ENCODE peak calls at places on chromosomes 1 and 21, in eight cellular contexts. One of them, this sample, is unnamed.

GRCh38 chr1:197178998-197179397 is 32.5 kb upstream of the ASPM start:
- DNase-seq in stomach: no peak
- DNase-seq in HepG2: peak; percentile 23
- DNase-seq in sigmoid colon: no peak
- DNase-seq in transverse colon: no peak
- DNase-seq in upper lobe of left lung: no peak
- DNase-seq in H1: no peak
- DNase-seq in K562: no peak
- DNase-seq in this sample: no peak

GRCh38 chr1:157399984-157400382 is 152.3 kb downstream of the FCRL5 start:
- DNase-seq in stomach: no peak
- DNase-seq in HepG2: peak; percentile 10
- DNase-seq in sigmoid colon: no peak
- DNase-seq in transverse colon: no peak
- DNase-seq in upper lobe of left lung: no peak
- DNase-seq in H1: no peak
- DNase-seq in K562: no peak
- DNase-seq in this sample: no peak

GRCh38 chr21:45482899-45483821 is 59.1 kb downstream of the SLC19A1 start:
- DNase-seq in stomach: no peak
- DNase-seq in HepG2: no peak
- DNase-seq in sigmoid colon: no peak
- DNase-seq in transverse colon: no peak
- DNase-seq in upper lobe of left lung: peak; percentile 73
- DNase-seq in H1: no peak
- DNase-seq in K562: no peak
- DNase-seq in this sample: no peak

GRCh38 chr1:158691907-158692306 is 5.4 kb upstream of the SPTA1 start:
- DNase-seq in stomach: no peak
- DNase-seq in HepG2: no peak
- DNase-seq in sigmoid colon: no peak
- DNase-seq in transverse colon: no peak
- DNase-seq in upper lobe of left lung: no peak
- DNase-seq in H1: no peak
- DNase-seq in K562: peak; percentile 54
- DNase-seq in this sample: no peak

GRCh38 chr1:60903591-60903990 is 178.8 kb upstream of the NFIA start:
- DNase-seq in stomach: no peak
- DNase-seq in HepG2: no peak
- DNase-seq in sigmoid colon: peak; percentile 80
- DNase-seq in transverse colon: no peak
- DNase-seq in upper lobe of left lung: peak; percentile 59
- DNase-seq in H1: no peak
- DNase-seq in K562: no peak
- DNase-seq in this sample: peak; percentile 80

GRCh38 chr1:183926978-183927377 is 110.5 kb downstream of the COLGALT2 start:
- DNase-seq in stomach: no peak
- DNase-seq in HepG2: no peak
- DNase-seq in sigmoid colon: no peak
- DNase-seq in transverse colon: no peak
- DNase-seq in upper lobe of left lung: no peak
- DNase-seq in H1: no peak
- DNase-seq in K562: no peak
- DNase-seq in this sample: no peak

GRCh38 chr21:36060159-36060921 is at the start of gene SETD4:
- DNase-seq in stomach: peak; percentile 93
- DNase-seq in HepG2: peak; percentile 85
- DNase-seq in sigmoid colon: peak; percentile 96
- DNase-seq in transverse colon: peak; percentile 94
- DNase-seq in upper lobe of left lung: peak; percentile 99
- DNase-seq in H1: peak; percentile 97
- DNase-seq in K562: peak; percentile 100
- DNase-seq in this sample: peak; percentile 94

GRCh38 chr1:66405046-66405445 is 128.9 kb upstream of the SGIP1 start:
- DNase-seq in stomach: no peak
- DNase-seq in HepG2: no peak
- DNase-seq in sigmoid colon: no peak
- DNase-seq in transverse colon: no peak
- DNase-seq in upper lobe of left lung: no peak
- DNase-seq in H1: no peak
- DNase-seq in K562: no peak
- DNase-seq in this sample: no peak

GRCh38 chr1:79737193-79737592 is 730.7 kb upstream of the ADGRL4 start:
- DNase-seq in stomach: no peak
- DNase-seq in HepG2: no peak
- DNase-seq in sigmoid colon: no peak
- DNase-seq in transverse colon: no peak
- DNase-seq in upper lobe of left lung: no peak
- DNase-seq in H1: no peak
- DNase-seq in K562: no peak
- DNase-seq in this sample: no peak

GRCh38 chr1:42436794-42437458 is 18.9 kb downstream of the ZMYND12 start:
- DNase-seq in stomach: no peak
- DNase-seq in HepG2: no peak
- DNase-seq in sigmoid colon: no peak
- DNase-seq in transverse colon: no peak
- DNase-seq in upper lobe of left lung: no peak
- DNase-seq in H1: no peak
- DNase-seq in K562: no peak
- DNase-seq in this sample: no peak

GRCh38 chr1:29245876-29246275 is 9.6 kb downstream of the PTPRU start:
- DNase-seq in stomach: no peak
- DNase-seq in HepG2: peak; percentile 51
- DNase-seq in sigmoid colon: no peak
- DNase-seq in transverse colon: peak; percentile 27
- DNase-seq in upper lobe of left lung: no peak
- DNase-seq in H1: no peak
- DNase-seq in K562: no peak
- DNase-seq in this sample: no peak

GRCh38 chr1:240585975-240586374 is 26.0 kb downstream of the GREM2 start:
- DNase-seq in stomach: no peak
- DNase-seq in HepG2: no peak
- DNase-seq in sigmoid colon: no peak
- DNase-seq in transverse colon: no peak
- DNase-seq in upper lobe of left lung: no peak
- DNase-seq in H1: no peak
- DNase-seq in K562: no peak
- DNase-seq in this sample: no peak

GRCh38 chr1:100441651-100442050 is 89.3 kb downstream of the CDC14A start:
- DNase-seq in stomach: no peak
- DNase-seq in HepG2: no peak
- DNase-seq in sigmoid colon: no peak
- DNase-seq in transverse colon: no peak
- DNase-seq in upper lobe of left lung: no peak
- DNase-seq in H1: no peak
- DNase-seq in K562: no peak
- DNase-seq in this sample: no peak

GRCh38 chr1:200252526-200252925 is 157.3 kb downstream of the ZNF281 start:
- DNase-seq in stomach: no peak
- DNase-seq in HepG2: no peak
- DNase-seq in sigmoid colon: no peak
- DNase-seq in transverse colon: no peak
- DNase-seq in upper lobe of left lung: no peak
- DNase-seq in H1: no peak
- DNase-seq in K562: no peak
- DNase-seq in this sample: no peak

GRCh38 chr1:231093158-231093922 is 53.3 kb upstream of the FAM89A start:
- DNase-seq in stomach: no peak
- DNase-seq in HepG2: no peak
- DNase-seq in sigmoid colon: no peak
- DNase-seq in transverse colon: no peak
- DNase-seq in upper lobe of left lung: no peak
- DNase-seq in H1: no peak
- DNase-seq in K562: no peak
- DNase-seq in this sample: no peak

GRCh38 chr1:25695066-25695990 is 78.7 kb downstream of the MAN1C1 start:
- DNase-seq in stomach: peak; percentile 35
- DNase-seq in HepG2: peak; percentile 66
- DNase-seq in sigmoid colon: peak; percentile 94
- DNase-seq in transverse colon: peak; percentile 57
- DNase-seq in upper lobe of left lung: peak; percentile 67
- DNase-seq in H1: no peak
- DNase-seq in K562: peak; percentile 37
- DNase-seq in this sample: peak; percentile 85

GRCh38 chr1:117275055-117275454 is 64.3 kb upstream of the VTCN1 start:
- DNase-seq in stomach: no peak
- DNase-seq in HepG2: no peak
- DNase-seq in sigmoid colon: no peak
- DNase-seq in transverse colon: no peak
- DNase-seq in upper lobe of left lung: no peak
- DNase-seq in H1: no peak
- DNase-seq in K562: no peak
- DNase-seq in this sample: no peak

GRCh38 chr1:1757422-1758058 is 20.7 kb downstream of the NADK start:
- DNase-seq in stomach: no peak
- DNase-seq in HepG2: no peak
- DNase-seq in sigmoid colon: no peak
- DNase-seq in transverse colon: no peak
- DNase-seq in upper lobe of left lung: peak; percentile 51
- DNase-seq in H1: no peak
- DNase-seq in K562: peak; percentile 9
- DNase-seq in this sample: no peak

GRCh38 chr1:1760345-1760650 is 18.0 kb downstream of the NADK start:
- DNase-seq in stomach: no peak
- DNase-seq in HepG2: no peak
- DNase-seq in sigmoid colon: no peak
- DNase-seq in transverse colon: no peak
- DNase-seq in upper lobe of left lung: peak; percentile 75
- DNase-seq in H1: no peak
- DNase-seq in K562: no peak
- DNase-seq in this sample: no peak

GRCh38 chr1:1758059-1758621 is 20.1 kb downstream of the NADK start:
- DNase-seq in stomach: peak; percentile 80
- DNase-seq in HepG2: no peak
- DNase-seq in sigmoid colon: no peak
- DNase-seq in transverse colon: no peak
- DNase-seq in upper lobe of left lung: peak; percentile 81
- DNase-seq in H1: no peak
- DNase-seq in K562: peak; percentile 24
- DNase-seq in this sample: no peak

GRCh38 chr1:1759456-1760344 is 18.6 kb downstream of the NADK start:
- DNase-seq in stomach: peak; percentile 69
- DNase-seq in HepG2: no peak
- DNase-seq in sigmoid colon: no peak
- DNase-seq in transverse colon: peak; percentile 75
- DNase-seq in upper lobe of left lung: peak; percentile 77
- DNase-seq in H1: no peak
- DNase-seq in K562: no peak
- DNase-seq in this sample: no peak

GRCh38 chr1:1758692-1759455 is 19.4 kb downstream of the NADK start:
- DNase-seq in stomach: peak; percentile 99
- DNase-seq in HepG2: no peak
- DNase-seq in sigmoid colon: peak; percentile 68
- DNase-seq in transverse colon: peak; percentile 95
- DNase-seq in upper lobe of left lung: peak; percentile 95
- DNase-seq in H1: no peak
- DNase-seq in K562: peak; percentile 88
- DNase-seq in this sample: no peak
- TF ChIP-seq POLR2A in stomach: no peak
- TF ChIP-seq POLR2A in HepG2: peak; percentile 41
- TF ChIP-seq POLR2A in sigmoid colon: peak; percentile 12
- TF ChIP-seq POLR2A in transverse colon: peak; percentile 68
- TF ChIP-seq POLR2A in upper lobe of left lung: no peak
- TF ChIP-seq POLR2A in H1: no peak
- TF ChIP-seq POLR2A in K562: peak; percentile 74
- TF ChIP-seq POLR2A in this sample: no peak

GRCh38 chr1:67850151-67850551 is 16.9 kb upstream of the GNG12 start:
- DNase-seq in stomach: no peak
- DNase-seq in HepG2: no peak
- DNase-seq in sigmoid colon: no peak
- DNase-seq in transverse colon: no peak
- DNase-seq in upper lobe of left lung: no peak
- DNase-seq in H1: no peak
- DNase-seq in K562: peak; percentile 20
- DNase-seq in this sample: no peak

GRCh38 chr1:67844988-67845387 is 11.7 kb upstream of the GNG12 start:
- DNase-seq in stomach: no peak
- DNase-seq in HepG2: no peak
- DNase-seq in sigmoid colon: no peak
- DNase-seq in transverse colon: no peak
- DNase-seq in upper lobe of left lung: no peak
- DNase-seq in H1: no peak
- DNase-seq in K562: no peak
- DNase-seq in this sample: no peak

GRCh38 chr1:67850611-67851075 is 17.4 kb upstream of the GNG12 start:
- DNase-seq in stomach: peak; percentile 88
- DNase-seq in HepG2: no peak
- DNase-seq in sigmoid colon: peak; percentile 87
- DNase-seq in transverse colon: peak; percentile 80
- DNase-seq in upper lobe of left lung: no peak
- DNase-seq in H1: no peak
- DNase-seq in K562: no peak
- DNase-seq in this sample: peak; percentile 86

GRCh38 chr1:67846538-67846937 is 13.3 kb upstream of the GNG12 start:
- DNase-seq in stomach: no peak
- DNase-seq in HepG2: no peak
- DNase-seq in sigmoid colon: no peak
- DNase-seq in transverse colon: no peak
- DNase-seq in upper lobe of left lung: no peak
- DNase-seq in H1: no peak
- DNase-seq in K562: no peak
- DNase-seq in this sample: no peak

DNA sequence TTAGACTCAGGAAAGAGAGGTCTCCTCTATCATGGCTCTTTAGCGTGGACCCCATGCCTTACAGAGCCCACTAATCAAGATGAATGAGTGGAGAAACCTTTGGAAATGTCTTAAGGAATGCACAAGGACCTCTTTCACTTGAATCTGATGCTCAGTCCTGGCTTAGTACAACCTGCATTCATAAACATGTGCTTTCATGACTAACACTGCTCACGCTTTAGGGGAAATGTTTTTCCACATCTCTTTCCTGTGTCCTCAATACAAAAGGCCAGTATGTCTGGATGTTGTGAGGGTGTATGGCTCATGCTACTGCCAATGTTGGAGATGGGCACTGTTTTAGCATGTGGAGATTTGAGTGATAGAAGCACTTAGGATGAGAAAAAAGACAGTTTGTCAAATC is 14.2 kb upstream of the GNG12 start:
- DNase-seq in stomach: no peak
- DNase-seq in HepG2: no peak
- DNase-seq in sigmoid colon: no peak
- DNase-seq in transverse colon: no peak
- DNase-seq in upper lobe of left lung: no peak
- DNase-seq in H1: no peak
- DNase-seq in K562: no peak
- DNase-seq in this sample: no peak
- TF ChIP-seq POLR2AphosphoS5 in stomach: no peak
- TF ChIP-seq POLR2AphosphoS5 in HepG2: no peak
- TF ChIP-seq POLR2AphosphoS5 in sigmoid colon: no peak
- TF ChIP-seq POLR2AphosphoS5 in transverse colon: no peak
- TF ChIP-seq POLR2AphosphoS5 in upper lobe of left lung: peak; percentile 13
- TF ChIP-seq POLR2AphosphoS5 in H1: no peak
- TF ChIP-seq POLR2AphosphoS5 in K562: no peak
- TF ChIP-seq POLR2AphosphoS5 in this sample: no peak

GRCh38 chr1:3915551-3916121 is 15.6 kb upstream of the C1orf174 start:
- DNase-seq in stomach: no peak
- DNase-seq in HepG2: no peak
- DNase-seq in sigmoid colon: no peak
- DNase-seq in transverse colon: no peak
- DNase-seq in upper lobe of left lung: no peak
- DNase-seq in H1: no peak
- DNase-seq in K562: no peak
- DNase-seq in this sample: no peak
- TF ChIP-seq EP300 in stomach: no peak
- TF ChIP-seq EP300 in HepG2: no peak
- TF ChIP-seq EP300 in sigmoid colon: no peak
- TF ChIP-seq EP300 in transverse colon: no peak
- TF ChIP-seq EP300 in upper lobe of left lung: no peak
- TF ChIP-seq EP300 in H1: no peak
- TF ChIP-seq EP300 in K562: no peak
- TF ChIP-seq EP300 in this sample: no peak

GRCh38 chr1:203025721-203026665 is at the start of gene PPFIA4:
- DNase-seq in stomach: peak; percentile 89
- DNase-seq in HepG2: no peak
- DNase-seq in sigmoid colon: peak; percentile 93
- DNase-seq in transverse colon: peak; percentile 87
- DNase-seq in upper lobe of left lung: peak; percentile 97
- DNase-seq in H1: peak; percentile 97
- DNase-seq in K562: peak; percentile 100
- DNase-seq in this sample: peak; percentile 87
- TF ChIP-seq POLR2A in stomach: no peak
- TF ChIP-seq POLR2A in HepG2: peak; percentile 64
- TF ChIP-seq POLR2A in sigmoid colon: no peak
- TF ChIP-seq POLR2A in transverse colon: peak; percentile 23
- TF ChIP-seq POLR2A in upper lobe of left lung: no peak
- TF ChIP-seq POLR2A in H1: peak; percentile 74
- TF ChIP-seq POLR2A in K562: peak; percentile 76
- TF ChIP-seq POLR2A in this sample: no peak